ENCODE peak calls at places on chromosomes 12 and 14, in ten cellular contexts. One of them, this sample, is unnamed.

GRCh38 chr12:105341010-105341409 is 10.5 kb downstream of the C12orf75 start:
- DNase-seq in CD4-positive, alpha-beta T cell: no peak
- DNase-seq in GM06990: no peak
- DNase-seq in neural progenitor cell: no peak
- DNase-seq in cardiac fibroblast: no peak
- DNase-seq in astrocyte of the spinal cord: peak; percentile 25
- DNase-seq in transverse colon: no peak
- DNase-seq in Panc1: no peak
- DNase-seq in kidney: no peak
- DNase-seq in Caco-2: no peak
- DNase-seq in this sample: no peak

GRCh38 chr12:53694746-53695145 is 18.9 kb upstream of the ATP5MC2 start:
- DNase-seq in CD4-positive, alpha-beta T cell: no peak
- DNase-seq in GM06990: no peak
- DNase-seq in neural progenitor cell: peak; percentile 38
- DNase-seq in cardiac fibroblast: no peak
- DNase-seq in astrocyte of the spinal cord: no peak
- DNase-seq in transverse colon: no peak
- DNase-seq in Panc1: no peak
- DNase-seq in kidney: no peak
- DNase-seq in Caco-2: no peak
- DNase-seq in this sample: no peak

GRCh38 chr14:71130491-71131179 is 223.4 kb downstream of the PCNX1 start:
- DNase-seq in CD4-positive, alpha-beta T cell: no peak
- DNase-seq in GM06990: no peak
- DNase-seq in neural progenitor cell: no peak
- DNase-seq in cardiac fibroblast: peak; percentile 85
- DNase-seq in astrocyte of the spinal cord: peak; percentile 85
- DNase-seq in transverse colon: no peak
- DNase-seq in Panc1: no peak
- DNase-seq in kidney: no peak
- DNase-seq in Caco-2: no peak
- DNase-seq in this sample: no peak

GRCh38 chr14:90403065-90403464 is 6.2 kb downstream of the CALM1 start:
- DNase-seq in CD4-positive, alpha-beta T cell: no peak
- DNase-seq in GM06990: no peak
- DNase-seq in neural progenitor cell: no peak
- DNase-seq in cardiac fibroblast: no peak
- DNase-seq in astrocyte of the spinal cord: no peak
- DNase-seq in transverse colon: no peak
- DNase-seq in Panc1: no peak
- DNase-seq in kidney: no peak
- DNase-seq in Caco-2: no peak
- DNase-seq in this sample: no peak

GRCh38 chr12:47155457-47156166 is 75.9 kb upstream of the AMIGO2 start:
- DNase-seq in CD4-positive, alpha-beta T cell: no peak
- DNase-seq in GM06990: no peak
- DNase-seq in neural progenitor cell: no peak
- DNase-seq in cardiac fibroblast: peak; percentile 73
- DNase-seq in astrocyte of the spinal cord: peak; percentile 30
- DNase-seq in transverse colon: no peak
- DNase-seq in Panc1: no peak
- DNase-seq in kidney: no peak
- DNase-seq in Caco-2: no peak
- DNase-seq in this sample: no peak

GRCh38 chr14:103372552-103373304 is 12.5 kb upstream of the MARK3 start:
- DNase-seq in CD4-positive, alpha-beta T cell: no peak
- DNase-seq in GM06990: no peak
- DNase-seq in neural progenitor cell: peak; percentile 12
- DNase-seq in cardiac fibroblast: peak; percentile 84
- DNase-seq in astrocyte of the spinal cord: peak; percentile 93
- DNase-seq in transverse colon: no peak
- DNase-seq in Panc1: peak; percentile 82
- DNase-seq in kidney: no peak
- DNase-seq in Caco-2: no peak
- DNase-seq in this sample: peak; percentile 89

GRCh38 chr14:89503458-89503996 is 86.5 kb upstream of the FOXN3 start:
- DNase-seq in CD4-positive, alpha-beta T cell: no peak
- DNase-seq in GM06990: no peak
- DNase-seq in neural progenitor cell: no peak
- DNase-seq in cardiac fibroblast: no peak
- DNase-seq in astrocyte of the spinal cord: no peak
- DNase-seq in transverse colon: no peak
- DNase-seq in Panc1: no peak
- DNase-seq in kidney: no peak
- DNase-seq in Caco-2: no peak
- DNase-seq in this sample: no peak

GRCh38 chr14:70257526-70257925 is 68.8 kb upstream of the SLC8A3 start:
- DNase-seq in CD4-positive, alpha-beta T cell: no peak
- DNase-seq in GM06990: no peak
- DNase-seq in neural progenitor cell: peak; percentile 36
- DNase-seq in cardiac fibroblast: no peak
- DNase-seq in astrocyte of the spinal cord: no peak
- DNase-seq in transverse colon: peak; percentile 21
- DNase-seq in Panc1: peak; percentile 8
- DNase-seq in kidney: no peak
- DNase-seq in Caco-2: peak; percentile 31
- DNase-seq in this sample: peak; percentile 1

GRCh38 chr12:50156641-50157040 is 10.5 kb downstream of the CERS5 start:
- DNase-seq in CD4-positive, alpha-beta T cell: no peak
- DNase-seq in GM06990: no peak
- DNase-seq in neural progenitor cell: no peak
- DNase-seq in cardiac fibroblast: no peak
- DNase-seq in astrocyte of the spinal cord: no peak
- DNase-seq in transverse colon: no peak
- DNase-seq in Panc1: no peak
- DNase-seq in kidney: no peak
- DNase-seq in Caco-2: no peak
- DNase-seq in this sample: no peak

GRCh38 chr14:30996892-30997659 is 28.4 kb upstream of the AP4S1 start:
- DNase-seq in CD4-positive, alpha-beta T cell: no peak
- DNase-seq in GM06990: no peak
- DNase-seq in neural progenitor cell: peak; percentile 42
- DNase-seq in cardiac fibroblast: no peak
- DNase-seq in astrocyte of the spinal cord: no peak
- DNase-seq in transverse colon: no peak
- DNase-seq in Panc1: no peak
- DNase-seq in kidney: no peak
- DNase-seq in Caco-2: no peak
- DNase-seq in this sample: no peak

GRCh38 chr14:75861161-75861621 is 120.6 kb downstream of the TGFB3 start:
- DNase-seq in CD4-positive, alpha-beta T cell: no peak
- DNase-seq in GM06990: no peak
- DNase-seq in neural progenitor cell: no peak
- DNase-seq in cardiac fibroblast: peak; percentile 84
- DNase-seq in astrocyte of the spinal cord: peak; percentile 52
- DNase-seq in transverse colon: no peak
- DNase-seq in Panc1: no peak
- DNase-seq in kidney: no peak
- DNase-seq in Caco-2: peak; percentile 78
- DNase-seq in this sample: no peak

GRCh38 chr12:47964102-47964723 is 817 bp downstream of the TMEM106C start:
- DNase-seq in CD4-positive, alpha-beta T cell: no peak
- DNase-seq in GM06990: no peak
- DNase-seq in neural progenitor cell: peak; percentile 45
- DNase-seq in cardiac fibroblast: no peak
- DNase-seq in astrocyte of the spinal cord: no peak
- DNase-seq in transverse colon: peak; percentile 35
- DNase-seq in Panc1: no peak
- DNase-seq in kidney: peak; percentile 35
- DNase-seq in Caco-2: peak; percentile 37
- DNase-seq in this sample: no peak

GRCh38 chr14:69260246-69260978 is 454 bp downstream of the GALNT16 start:
- DNase-seq in CD4-positive, alpha-beta T cell: no peak
- DNase-seq in GM06990: peak; percentile 20
- DNase-seq in neural progenitor cell: peak; percentile 89
- DNase-seq in cardiac fibroblast: peak; percentile 19
- DNase-seq in astrocyte of the spinal cord: no peak
- DNase-seq in transverse colon: no peak
- DNase-seq in Panc1: no peak
- DNase-seq in kidney: peak; percentile 79
- DNase-seq in Caco-2: peak; percentile 68
- DNase-seq in this sample: peak; percentile 7

GRCh38 chr12:11568155-11568761 is 81.2 kb upstream of the ETV6 start:
- DNase-seq in CD4-positive, alpha-beta T cell: no peak
- DNase-seq in GM06990: peak; percentile 62
- DNase-seq in neural progenitor cell: no peak
- DNase-seq in cardiac fibroblast: no peak
- DNase-seq in astrocyte of the spinal cord: no peak
- DNase-seq in transverse colon: no peak
- DNase-seq in Panc1: no peak
- DNase-seq in kidney: no peak
- DNase-seq in Caco-2: no peak
- DNase-seq in this sample: no peak

GRCh38 chr14:77988096-77988870 is 181.9 kb upstream of the NRXN3 start:
- DNase-seq in CD4-positive, alpha-beta T cell: no peak
- DNase-seq in GM06990: no peak
- DNase-seq in neural progenitor cell: no peak
- DNase-seq in cardiac fibroblast: no peak
- DNase-seq in astrocyte of the spinal cord: no peak
- DNase-seq in transverse colon: no peak
- DNase-seq in Panc1: no peak
- DNase-seq in kidney: no peak
- DNase-seq in Caco-2: no peak
- DNase-seq in this sample: no peak
- TF ChIP-seq CTCF in CD4-positive, alpha-beta T cell: no peak
- TF ChIP-seq CTCF in GM06990: no peak
- TF ChIP-seq CTCF in neural progenitor cell: no peak
- TF ChIP-seq CTCF in cardiac fibroblast: no peak
- TF ChIP-seq CTCF in astrocyte of the spinal cord: no peak
- TF ChIP-seq CTCF in transverse colon: no peak
- TF ChIP-seq CTCF in Panc1: no peak
- TF ChIP-seq CTCF in kidney: no peak
- TF ChIP-seq CTCF in Caco-2: no peak
- TF ChIP-seq CTCF in this sample: no peak

GRCh38 chr12:127681151-127681754 is 585.7 kb upstream of the TMEM132C start:
- DNase-seq in CD4-positive, alpha-beta T cell: no peak
- DNase-seq in GM06990: no peak
- DNase-seq in neural progenitor cell: no peak
- DNase-seq in cardiac fibroblast: no peak
- DNase-seq in astrocyte of the spinal cord: no peak
- DNase-seq in transverse colon: no peak
- DNase-seq in Panc1: no peak
- DNase-seq in kidney: no peak
- DNase-seq in Caco-2: no peak
- DNase-seq in this sample: no peak

GRCh38 chr12:127678945-127679344 is 588.0 kb upstream of the TMEM132C start:
- DNase-seq in CD4-positive, alpha-beta T cell: no peak
- DNase-seq in GM06990: no peak
- DNase-seq in neural progenitor cell: no peak
- DNase-seq in cardiac fibroblast: no peak
- DNase-seq in astrocyte of the spinal cord: no peak
- DNase-seq in transverse colon: no peak
- DNase-seq in Panc1: no peak
- DNase-seq in kidney: no peak
- DNase-seq in Caco-2: no peak
- DNase-seq in this sample: no peak

GRCh38 chr12:127675936-127676335 is 591.0 kb upstream of the TMEM132C start:
- DNase-seq in CD4-positive, alpha-beta T cell: no peak
- DNase-seq in GM06990: no peak
- DNase-seq in neural progenitor cell: no peak
- DNase-seq in cardiac fibroblast: no peak
- DNase-seq in astrocyte of the spinal cord: no peak
- DNase-seq in transverse colon: no peak
- DNase-seq in Panc1: no peak
- DNase-seq in kidney: no peak
- DNase-seq in Caco-2: no peak
- DNase-seq in this sample: no peak

GRCh38 chr12:127680516-127680915 is 586.5 kb upstream of the TMEM132C start:
- DNase-seq in CD4-positive, alpha-beta T cell: no peak
- DNase-seq in GM06990: no peak
- DNase-seq in neural progenitor cell: no peak
- DNase-seq in cardiac fibroblast: no peak
- DNase-seq in astrocyte of the spinal cord: no peak
- DNase-seq in transverse colon: no peak
- DNase-seq in Panc1: no peak
- DNase-seq in kidney: no peak
- DNase-seq in Caco-2: no peak
- DNase-seq in this sample: no peak

GRCh38 chr12:127677537-127678131 is 589.3 kb upstream of the TMEM132C start:
- DNase-seq in CD4-positive, alpha-beta T cell: peak; percentile 5
- DNase-seq in GM06990: peak; percentile 2
- DNase-seq in neural progenitor cell: peak; percentile 92
- DNase-seq in cardiac fibroblast: peak; percentile 63
- DNase-seq in astrocyte of the spinal cord: peak; percentile 88
- DNase-seq in transverse colon: peak; percentile 56
- DNase-seq in Panc1: peak; percentile 24
- DNase-seq in kidney: peak; percentile 79
- DNase-seq in Caco-2: peak; percentile 67
- DNase-seq in this sample: peak; percentile 53
- TF ChIP-seq CTCF in CD4-positive, alpha-beta T cell: peak; percentile 59
- TF ChIP-seq CTCF in GM06990: peak; percentile 62
- TF ChIP-seq CTCF in neural progenitor cell: peak; percentile 87
- TF ChIP-seq CTCF in cardiac fibroblast: peak; percentile 69
- TF ChIP-seq CTCF in astrocyte of the spinal cord: peak; percentile 83
- TF ChIP-seq CTCF in transverse colon: peak; percentile 56
- TF ChIP-seq CTCF in Panc1: peak; percentile 86
- TF ChIP-seq CTCF in kidney: peak; percentile 87
- TF ChIP-seq CTCF in Caco-2: peak; percentile 70
- TF ChIP-seq CTCF in this sample: peak; percentile 70

GRCh38 chr14:96501746-96502620 is at the start of gene PAPOLA:
- DNase-seq in CD4-positive, alpha-beta T cell: peak; percentile 91
- DNase-seq in GM06990: peak; percentile 99
- DNase-seq in neural progenitor cell: peak; percentile 97
- DNase-seq in cardiac fibroblast: peak; percentile 97
- DNase-seq in astrocyte of the spinal cord: peak; percentile 97
- DNase-seq in transverse colon: peak; percentile 96
- DNase-seq in Panc1: peak; percentile 84
- DNase-seq in kidney: peak; percentile 98
- DNase-seq in Caco-2: peak; percentile 96
- DNase-seq in this sample: peak; percentile 90
- TF ChIP-seq CTCF in CD4-positive, alpha-beta T cell: peak; percentile 17
- TF ChIP-seq CTCF in GM06990: peak; percentile 32
- TF ChIP-seq CTCF in neural progenitor cell: peak; percentile 19
- TF ChIP-seq CTCF in cardiac fibroblast: peak; percentile 21
- TF ChIP-seq CTCF in astrocyte of the spinal cord: peak; percentile 26
- TF ChIP-seq CTCF in transverse colon: peak; percentile 24
- TF ChIP-seq CTCF in Panc1: no peak
- TF ChIP-seq CTCF in kidney: peak; percentile 2
- TF ChIP-seq CTCF in Caco-2: peak; percentile 31
- TF ChIP-seq CTCF in this sample: no peak

GRCh38 chr12:76080729-76081415 is 3.6 kb downstream of the NAP1L1 start:
- DNase-seq in CD4-positive, alpha-beta T cell: no peak
- DNase-seq in GM06990: no peak
- DNase-seq in neural progenitor cell: peak; percentile 49
- DNase-seq in cardiac fibroblast: no peak
- DNase-seq in astrocyte of the spinal cord: no peak
- DNase-seq in transverse colon: no peak
- DNase-seq in Panc1: no peak
- DNase-seq in kidney: no peak
- DNase-seq in Caco-2: peak; percentile 32
- DNase-seq in this sample: no peak
- TF ChIP-seq CTCF in CD4-positive, alpha-beta T cell: no peak
- TF ChIP-seq CTCF in GM06990: peak; percentile 18
- TF ChIP-seq CTCF in neural progenitor cell: peak; percentile 35
- TF ChIP-seq CTCF in cardiac fibroblast: peak; percentile 23
- TF ChIP-seq CTCF in astrocyte of the spinal cord: peak; percentile 18
- TF ChIP-seq CTCF in transverse colon: no peak
- TF ChIP-seq CTCF in Panc1: peak; percentile 52
- TF ChIP-seq CTCF in kidney: no peak
- TF ChIP-seq CTCF in Caco-2: peak; percentile 13
- TF ChIP-seq CTCF in this sample: no peak

GRCh38 chr12:128133321-128134050 is 133.5 kb upstream of the TMEM132C start:
- DNase-seq in CD4-positive, alpha-beta T cell: no peak
- DNase-seq in GM06990: no peak
- DNase-seq in neural progenitor cell: no peak
- DNase-seq in cardiac fibroblast: no peak
- DNase-seq in astrocyte of the spinal cord: no peak
- DNase-seq in transverse colon: no peak
- DNase-seq in Panc1: no peak
- DNase-seq in kidney: no peak
- DNase-seq in Caco-2: no peak
- DNase-seq in this sample: no peak
- TF ChIP-seq CTCF in CD4-positive, alpha-beta T cell: no peak
- TF ChIP-seq CTCF in GM06990: no peak
- TF ChIP-seq CTCF in neural progenitor cell: no peak
- TF ChIP-seq CTCF in cardiac fibroblast: no peak
- TF ChIP-seq CTCF in astrocyte of the spinal cord: no peak
- TF ChIP-seq CTCF in transverse colon: no peak
- TF ChIP-seq CTCF in Panc1: no peak
- TF ChIP-seq CTCF in kidney: no peak
- TF ChIP-seq CTCF in Caco-2: no peak
- TF ChIP-seq CTCF in this sample: no peak